ENCODE peak calls at places on chromosome 11, in six cellular contexts. B is amygdala; Y is activated naive CD4-positive, alpha-beta T cell; S is kidney tubule cell; G is gastrocnemius medialis; P is Calu3. Q is an unnamed sample.
A peak's percentile ranks its signal among the peaks of the same experiment; 100 is the strongest.

GRCh38 chr11:9459573-9460321 is 1.1 kb upstream of the ZNF143 start:
- DNase-seq in B (no peak), Y (peak; percentile 35), S (peak; percentile 54), G (no peak), P (peak; percentile 15), Q (no peak)

GRCh38 chr11:11481371-11481770 is 128.3 kb upstream of the CSNK2A3 start:
- DNase-seq in B (no peak), Y (no peak), S (peak; percentile 10), G (no peak), P (no peak), Q (no peak)

GRCh38 chr11:6438979-6439571 is 1.7 kb downstream of the HPX start:
- DNase-seq in B (no peak), Y (no peak), S (peak; percentile 61), G (peak; percentile 29), P (peak; percentile 55), Q (peak; percentile 13)

GRCh38 chr11:69292221-69292648 is 1.7 kb upstream of the MYEOV start:
- DNase-seq in B (no peak), Y (peak; percentile 31), S (no peak), G (no peak), P (peak; percentile 24), Q (no peak)

GRCh38 chr11:123302751-123303195 is 107.7 kb upstream of the CLMP start:
- DNase-seq in B (no peak), Y (no peak), S (peak; percentile 63), G (no peak), P (no peak), Q (no peak)

GRCh38 chr11:6523253-6523652 is 26.2 kb downstream of the DNHD1 start:
- DNase-seq in B (no peak), Y (no peak), S (peak; percentile 83), G (no peak), P (no peak), Q (peak; percentile 55)

GRCh38 chr11:60700689-60701508 is 1.5 kb downstream of the MS4A8 start:
- DNase-seq in B (no peak), Y (no peak), S (peak; percentile 15), G (no peak), P (peak; percentile 52), Q (peak; percentile 21)

GRCh38 chr11:58674609-58675008 is 52.1 kb downstream of the CNTF start:
- DNase-seq in B (no peak), Y (no peak), S (peak; percentile 74), G (no peak), P (no peak), Q (no peak)

GRCh38 chr11:108647701-108648527 is 17.0 kb upstream of the DDX10 start:
- DNase-seq in B (no peak), Y (peak; percentile 17), S (peak; percentile 80), G (peak; percentile 68), P (peak; percentile 53), Q (peak; percentile 68)

GRCh38 chr11:1153951-1154487 is 3.7 kb upstream of the MUC5AC start:
- DNase-seq in B (no peak), Y (no peak), S (peak; percentile 96), G (peak; percentile 27), P (peak; percentile 93), Q (peak; percentile 75)

GRCh38 chr11:20360650-20361049 is 2.9 kb upstream of the HTATIP2 start:
- DNase-seq in B (no peak), Y (no peak), S (peak; percentile 77), G (no peak), P (peak; percentile 69), Q (peak; percentile 62)

GRCh38 chr11:2830030-2830812 is 55.4 kb downstream of the CDKN1C start:
- DNase-seq in B (no peak), Y (no peak), S (no peak), G (no peak), P (no peak), Q (no peak)

GRCh38 chr11:65491614-65492386 is 7.0 kb upstream of the MALAT1 start:
- DNase-seq in B (no peak), Y (no peak), S (peak; percentile 98), G (peak; percentile 94), P (peak; percentile 88), Q (peak; percentile 91)